ENCODE peak calls at places on chromosomes 4 and X, in four cellular contexts. One of them, this sample, is unnamed.

GRCh38 chrX:41412261-41413167 is 34.6 kb upstream of the NYX start:
- DNase-seq in Karpas-422: peak; percentile 41
- DNase-seq in T-helper 22 cell: no peak
- DNase-seq in nucleus accumbens: no peak
- DNase-seq in this sample: no peak

GRCh38 chrX:9033179-9033578 is 748 bp downstream of the FAM9B start:
- DNase-seq in nucleus accumbens: no peak
- DNase-seq in Karpas-422: no peak
- DNase-seq in T-helper 22 cell: no peak
- DNase-seq in this sample: no peak

GRCh38 chr4:85127653-85128052 is 161.2 kb upstream of the WDFY3 start:
- DNase-seq in T-helper 22 cell: no peak
- DNase-seq in Karpas-422: peak; percentile 69
- DNase-seq in nucleus accumbens: no peak
- DNase-seq in this sample: no peak

GRCh38 chr4:120857312-120857711 is 65.2 kb downstream of the PRDM5 start:
- DNase-seq in nucleus accumbens: no peak
- DNase-seq in T-helper 22 cell: no peak
- DNase-seq in Karpas-422: no peak
- DNase-seq in this sample: no peak

GRCh38 chr4:2689114-2689513 is 67.0 kb downstream of the TNIP2 start:
- DNase-seq in Karpas-422: peak; percentile 90
- DNase-seq in nucleus accumbens: no peak
- DNase-seq in T-helper 22 cell: no peak
- DNase-seq in this sample: no peak

GRCh38 chr4:132123870-132124623 is 1025.0 kb upstream of the PCDH10 start:
- DNase-seq in Karpas-422: no peak
- DNase-seq in T-helper 22 cell: no peak
- DNase-seq in nucleus accumbens: no peak
- DNase-seq in this sample: no peak

GRCh38 chr4:138162259-138162658 is 79.9 kb downstream of the SLC7A11 start:
- DNase-seq in nucleus accumbens: no peak
- DNase-seq in T-helper 22 cell: no peak
- DNase-seq in Karpas-422: no peak
- DNase-seq in this sample: no peak

GRCh38 chr4:38062088-38062893 is 102.1 kb downstream of the PTTG2 start:
- DNase-seq in nucleus accumbens: peak; percentile 20
- DNase-seq in T-helper 22 cell: peak; percentile 17
- DNase-seq in Karpas-422: peak; percentile 78
- DNase-seq in this sample: no peak

GRCh38 chr4:152394786-152395185 is 141.1 kb downstream of the FBXW7 start:
- DNase-seq in nucleus accumbens: no peak
- DNase-seq in Karpas-422: no peak
- DNase-seq in T-helper 22 cell: no peak
- DNase-seq in this sample: no peak

GRCh38 chrX:70033348-70033747 is 16.4 kb downstream of the AWAT2 start:
- DNase-seq in nucleus accumbens: no peak
- DNase-seq in T-helper 22 cell: no peak
- DNase-seq in Karpas-422: peak; percentile 85
- DNase-seq in this sample: no peak

GRCh38 chr4:145979160-145979559 is 40.5 kb upstream of the ZNF827 start:
- DNase-seq in Karpas-422: no peak
- DNase-seq in nucleus accumbens: no peak
- DNase-seq in T-helper 22 cell: no peak
- DNase-seq in this sample: no peak

GRCh38 chrX:20217906-20218305 is 48.8 kb downstream of the RPS6KA3 start:
- DNase-seq in Karpas-422: no peak
- DNase-seq in nucleus accumbens: no peak
- DNase-seq in T-helper 22 cell: no peak
- DNase-seq in this sample: no peak

GRCh38 chr4:83771113-83771705 is 235.3 kb downstream of the GPAT3 start:
- DNase-seq in Karpas-422: peak; percentile 56
- DNase-seq in nucleus accumbens: peak; percentile 3
- DNase-seq in T-helper 22 cell: no peak
- DNase-seq in this sample: no peak

GRCh38 chr4:80231180-80231579 is 33.9 kb downstream of the PRDM8 start:
- DNase-seq in T-helper 22 cell: no peak
- DNase-seq in Karpas-422: no peak
- DNase-seq in nucleus accumbens: no peak
- DNase-seq in this sample: no peak

GRCh38 chr4:21898101-21898500 is 50.5 kb downstream of the KCNIP4 start:
- DNase-seq in nucleus accumbens: no peak
- DNase-seq in Karpas-422: no peak
- DNase-seq in T-helper 22 cell: no peak
- DNase-seq in this sample: no peak

GRCh38 chr4:140085062-140085622 is 68.8 kb downstream of the MAML3 start:
- DNase-seq in T-helper 22 cell: no peak
- DNase-seq in nucleus accumbens: no peak
- DNase-seq in Karpas-422: no peak
- DNase-seq in this sample: no peak

GRCh38 chr4:18021720-18022571 is at the start of gene LCORL:
- DNase-seq in T-helper 22 cell: peak; percentile 75
- DNase-seq in Karpas-422: peak; percentile 98
- DNase-seq in nucleus accumbens: peak; percentile 99
- DNase-seq in this sample: peak; percentile 92

GRCh38 chr4:156294577-156294976 is 340.9 kb upstream of the CTSO start:
- DNase-seq in T-helper 22 cell: no peak
- DNase-seq in Karpas-422: peak; percentile 58
- DNase-seq in nucleus accumbens: no peak
- DNase-seq in this sample: no peak

GRCh38 chr4:8007581-8007980 is 67.9 kb upstream of the AFAP1 start:
- DNase-seq in T-helper 22 cell: no peak
- DNase-seq in Karpas-422: no peak
- DNase-seq in nucleus accumbens: no peak
- DNase-seq in this sample: no peak

GRCh38 chr4:80336582-80336981 is 1.1 kb downstream of the CFAP299 start:
- DNase-seq in Karpas-422: peak; percentile 39
- DNase-seq in nucleus accumbens: no peak
- DNase-seq in T-helper 22 cell: no peak
- DNase-seq in this sample: no peak

GRCh38 chr4:184409502-184409901 is 64.8 kb downstream of the IRF2 start:
- DNase-seq in nucleus accumbens: no peak
- DNase-seq in T-helper 22 cell: no peak
- DNase-seq in Karpas-422: no peak
- DNase-seq in this sample: no peak

GRCh38 chrX:83829874-83830273 is 31.1 kb upstream of the CYLC1 start:
- DNase-seq in nucleus accumbens: no peak
- DNase-seq in T-helper 22 cell: no peak
- DNase-seq in Karpas-422: no peak
- DNase-seq in this sample: no peak

GRCh38 chr4:114383721-114384120 is 214.9 kb upstream of the UGT8 start:
- DNase-seq in nucleus accumbens: no peak
- DNase-seq in T-helper 22 cell: no peak
- DNase-seq in Karpas-422: no peak
- DNase-seq in this sample: peak; percentile 1

GRCh38 chr4:81030617-81031388 is at the start of gene BMP3:
- DNase-seq in nucleus accumbens: no peak
- DNase-seq in Karpas-422: no peak
- DNase-seq in T-helper 22 cell: no peak
- DNase-seq in this sample: no peak

GRCh38 chr4:182770969-182771330 is 146.2 kb downstream of the DCTD start:
- DNase-seq in T-helper 22 cell: no peak
- DNase-seq in Karpas-422: no peak
- DNase-seq in nucleus accumbens: no peak
- DNase-seq in this sample: no peak

GRCh38 chr4:107825072-107825789 is 499 bp downstream of the SGMS2 start:
- DNase-seq in Karpas-422: no peak
- DNase-seq in T-helper 22 cell: no peak
- DNase-seq in nucleus accumbens: peak; percentile 27
- DNase-seq in this sample: peak; percentile 44

GRCh38 chr4:4980818-4981217 is 38.4 kb downstream of the CYTL1 start:
- DNase-seq in Karpas-422: no peak
- DNase-seq in T-helper 22 cell: no peak
- DNase-seq in nucleus accumbens: no peak
- DNase-seq in this sample: no peak

GRCh38 chr4:162282711-162283110 is 118.9 kb upstream of the FSTL5 start:
- DNase-seq in nucleus accumbens: no peak
- DNase-seq in Karpas-422: no peak
- DNase-seq in T-helper 22 cell: no peak
- DNase-seq in this sample: no peak

GRCh38 chr4:10386044-10386443 is 71.2 kb downstream of the ZNF518B start:
- DNase-seq in Karpas-422: no peak
- DNase-seq in nucleus accumbens: no peak
- DNase-seq in T-helper 22 cell: no peak
- DNase-seq in this sample: no peak

GRCh38 chrX:3713225-3713936 is at the start of gene PRKX:
- DNase-seq in Karpas-422: peak; percentile 90
- DNase-seq in T-helper 22 cell: peak; percentile 74
- DNase-seq in nucleus accumbens: peak; percentile 27
- DNase-seq in this sample: peak; percentile 2

GRCh38 chr4:4408132-4408523 is 21.2 kb downstream of the NSG1 start:
- DNase-seq in Karpas-422: no peak
- DNase-seq in T-helper 22 cell: no peak
- DNase-seq in nucleus accumbens: no peak
- DNase-seq in this sample: no peak

GRCh38 chrX:104343408-104344129 is 88.8 kb upstream of the ESX1 start:
- DNase-seq in nucleus accumbens: no peak
- DNase-seq in T-helper 22 cell: peak; percentile 3
- DNase-seq in Karpas-422: peak; percentile 88
- DNase-seq in this sample: no peak

GRCh38 chr4:175929932-175930331 is 117.9 kb upstream of the GPM6A start:
- DNase-seq in nucleus accumbens: no peak
- DNase-seq in Karpas-422: no peak
- DNase-seq in T-helper 22 cell: no peak
- DNase-seq in this sample: no peak

GRCh38 chr4:104901438-104901837 is 245.2 kb upstream of the TET2 start:
- DNase-seq in T-helper 22 cell: no peak
- DNase-seq in Karpas-422: no peak
- DNase-seq in nucleus accumbens: peak; percentile 4
- DNase-seq in this sample: peak; percentile 23

GRCh38 chr4:26912810-26913209 is 52.2 kb downstream of the STIM2 start:
- DNase-seq in nucleus accumbens: no peak
- DNase-seq in Karpas-422: no peak
- DNase-seq in T-helper 22 cell: no peak
- DNase-seq in this sample: no peak

GRCh38 chrX:31228909-31229308 is 157.1 kb upstream of the FTHL17 start:
- DNase-seq in Karpas-422: no peak
- DNase-seq in nucleus accumbens: no peak
- DNase-seq in T-helper 22 cell: no peak
- DNase-seq in this sample: no peak

GRCh38 chr4:138275946-138276621 is 33.9 kb upstream of the SLC7A11 start:
- DNase-seq in nucleus accumbens: no peak
- DNase-seq in T-helper 22 cell: no peak
- DNase-seq in Karpas-422: no peak
- DNase-seq in this sample: no peak

This sample was measured in occipital lobe.